ENCODE peak calls at places on chromosomes 16 and 17, in ten cellular contexts. One of them, this sample, is unnamed.

GRCh38 chr16:86510465-86511261 is at the start of gene FOXF1:
- DNase-seq in Peyer's patch: no peak
- DNase-seq in transverse colon: no peak
- DNase-seq in tibial nerve: no peak
- DNase-seq in heart left ventricle: peak; percentile 73
- DNase-seq in breast epithelium: no peak
- DNase-seq in uterus: no peak
- DNase-seq in GM12891: no peak
- DNase-seq in HepG2: no peak
- DNase-seq in sigmoid colon: no peak
- DNase-seq in this sample: no peak

GRCh38 chr17:67585077-67585602 is 132.6 kb upstream of the NOL11 start:
- DNase-seq in tibial nerve: no peak
- DNase-seq in HepG2: no peak
- DNase-seq in GM12891: no peak
- DNase-seq in heart left ventricle: no peak
- DNase-seq in uterus: no peak
- DNase-seq in Peyer's patch: no peak
- DNase-seq in sigmoid colon: no peak
- DNase-seq in breast epithelium: no peak
- DNase-seq in transverse colon: no peak
- DNase-seq in this sample: no peak

GRCh38 chr17:32187276-32187675 is 45.0 kb downstream of the RHOT1 start:
- DNase-seq in tibial nerve: no peak
- DNase-seq in GM12891: no peak
- DNase-seq in transverse colon: no peak
- DNase-seq in HepG2: no peak
- DNase-seq in uterus: no peak
- DNase-seq in heart left ventricle: no peak
- DNase-seq in breast epithelium: no peak
- DNase-seq in Peyer's patch: no peak
- DNase-seq in sigmoid colon: no peak
- DNase-seq in this sample: no peak

GRCh38 chr16:10889880-10890279 is 12.9 kb downstream of the CIITA start:
- DNase-seq in heart left ventricle: no peak
- DNase-seq in HepG2: no peak
- DNase-seq in breast epithelium: no peak
- DNase-seq in GM12891: no peak
- DNase-seq in Peyer's patch: no peak
- DNase-seq in uterus: no peak
- DNase-seq in tibial nerve: no peak
- DNase-seq in transverse colon: no peak
- DNase-seq in sigmoid colon: no peak
- DNase-seq in this sample: no peak

GRCh38 chr16:81478876-81479496 is 34.4 kb downstream of the CMIP start:
- DNase-seq in HepG2: no peak
- DNase-seq in sigmoid colon: no peak
- DNase-seq in tibial nerve: peak; percentile 61
- DNase-seq in breast epithelium: no peak
- DNase-seq in uterus: no peak
- DNase-seq in transverse colon: peak; percentile 73
- DNase-seq in GM12891: no peak
- DNase-seq in heart left ventricle: no peak
- DNase-seq in Peyer's patch: peak; percentile 87
- DNase-seq in this sample: no peak

GRCh38 chr17:15233022-15233805 is 31.9 kb downstream of the PMP22 start:
- DNase-seq in sigmoid colon: no peak
- DNase-seq in breast epithelium: no peak
- DNase-seq in uterus: no peak
- DNase-seq in GM12891: no peak
- DNase-seq in Peyer's patch: no peak
- DNase-seq in HepG2: peak; percentile 60
- DNase-seq in heart left ventricle: no peak
- DNase-seq in transverse colon: no peak
- DNase-seq in tibial nerve: no peak
- DNase-seq in this sample: peak; percentile 40

GRCh38 chr16:20318006-20318405 is 9.3 kb downstream of the GP2 start:
- DNase-seq in uterus: no peak
- DNase-seq in GM12891: no peak
- DNase-seq in heart left ventricle: no peak
- DNase-seq in Peyer's patch: no peak
- DNase-seq in breast epithelium: no peak
- DNase-seq in sigmoid colon: no peak
- DNase-seq in tibial nerve: no peak
- DNase-seq in HepG2: no peak
- DNase-seq in transverse colon: no peak
- DNase-seq in this sample: no peak

GRCh38 chr16:70703041-70703834 is 17.4 kb upstream of the MTSS2 start:
- DNase-seq in breast epithelium: no peak
- DNase-seq in Peyer's patch: no peak
- DNase-seq in sigmoid colon: peak; percentile 94
- DNase-seq in transverse colon: peak; percentile 47
- DNase-seq in GM12891: no peak
- DNase-seq in heart left ventricle: no peak
- DNase-seq in uterus: peak; percentile 78
- DNase-seq in tibial nerve: no peak
- DNase-seq in HepG2: peak; percentile 79
- DNase-seq in this sample: peak; percentile 65

GRCh38 chr16:67158637-67159600 is 790 bp downstream of the TRADD start:
- DNase-seq in HepG2: peak; percentile 48
- DNase-seq in transverse colon: peak; percentile 82
- DNase-seq in uterus: no peak
- DNase-seq in tibial nerve: no peak
- DNase-seq in Peyer's patch: peak; percentile 84
- DNase-seq in GM12891: no peak
- DNase-seq in sigmoid colon: no peak
- DNase-seq in breast epithelium: no peak
- DNase-seq in heart left ventricle: no peak
- DNase-seq in this sample: no peak

GRCh38 chr17:33778505-33779398 is 476.3 kb upstream of the CCL2 start:
- DNase-seq in Peyer's patch: no peak
- DNase-seq in HepG2: peak; percentile 33
- DNase-seq in GM12891: peak; percentile 24
- DNase-seq in sigmoid colon: no peak
- DNase-seq in transverse colon: peak; percentile 30
- DNase-seq in tibial nerve: peak; percentile 61
- DNase-seq in breast epithelium: no peak
- DNase-seq in heart left ventricle: no peak
- DNase-seq in uterus: no peak
- DNase-seq in this sample: peak; percentile 29

GRCh38 chr17:40071720-40072480 is 9.1 kb downstream of the THRA start:
- DNase-seq in heart left ventricle: peak; percentile 83
- DNase-seq in uterus: peak; percentile 79
- DNase-seq in GM12891: no peak
- DNase-seq in transverse colon: peak; percentile 89
- DNase-seq in sigmoid colon: peak; percentile 97
- DNase-seq in tibial nerve: peak; percentile 79
- DNase-seq in breast epithelium: peak; percentile 87
- DNase-seq in Peyer's patch: no peak
- DNase-seq in HepG2: peak; percentile 46
- DNase-seq in this sample: no peak

GRCh38 chr17:44069974-44070454 is 521 bp upstream of the G6PC3 start:
- DNase-seq in heart left ventricle: peak; percentile 28
- DNase-seq in transverse colon: no peak
- DNase-seq in sigmoid colon: no peak
- DNase-seq in HepG2: no peak
- DNase-seq in uterus: no peak
- DNase-seq in Peyer's patch: no peak
- DNase-seq in tibial nerve: no peak
- DNase-seq in GM12891: no peak
- DNase-seq in breast epithelium: no peak
- DNase-seq in this sample: no peak

GRCh38 chr17:48753794-48754499 is 25.4 kb upstream of the HOXB13 start:
- DNase-seq in sigmoid colon: no peak
- DNase-seq in tibial nerve: no peak
- DNase-seq in HepG2: no peak
- DNase-seq in transverse colon: no peak
- DNase-seq in heart left ventricle: no peak
- DNase-seq in breast epithelium: no peak
- DNase-seq in Peyer's patch: no peak
- DNase-seq in GM12891: no peak
- DNase-seq in uterus: no peak
- DNase-seq in this sample: peak; percentile 91

GRCh38 chr17:7313890-7314718 is 1.1 kb downstream of the GPS2 start:
- DNase-seq in transverse colon: no peak
- DNase-seq in sigmoid colon: no peak
- DNase-seq in tibial nerve: no peak
- DNase-seq in uterus: no peak
- DNase-seq in HepG2: no peak
- DNase-seq in GM12891: no peak
- DNase-seq in heart left ventricle: no peak
- DNase-seq in breast epithelium: no peak
- DNase-seq in Peyer's patch: no peak
- DNase-seq in this sample: no peak

GRCh38 chr17:45255358-45255757 is 6.5 kb downstream of the SPATA32 start:
- DNase-seq in heart left ventricle: no peak
- DNase-seq in sigmoid colon: no peak
- DNase-seq in transverse colon: no peak
- DNase-seq in HepG2: no peak
- DNase-seq in tibial nerve: no peak
- DNase-seq in uterus: no peak
- DNase-seq in Peyer's patch: no peak
- DNase-seq in GM12891: no peak
- DNase-seq in breast epithelium: no peak
- DNase-seq in this sample: no peak
- TF ChIP-seq POLR2A in heart left ventricle: no peak
- TF ChIP-seq POLR2A in sigmoid colon: no peak
- TF ChIP-seq POLR2A in transverse colon: no peak
- TF ChIP-seq POLR2A in HepG2: no peak
- TF ChIP-seq POLR2A in tibial nerve: no peak
- TF ChIP-seq POLR2A in uterus: no peak
- TF ChIP-seq POLR2A in Peyer's patch: no peak
- TF ChIP-seq POLR2A in GM12891: no peak
- TF ChIP-seq POLR2A in breast epithelium: no peak
- TF ChIP-seq POLR2A in this sample: no peak

DNA sequence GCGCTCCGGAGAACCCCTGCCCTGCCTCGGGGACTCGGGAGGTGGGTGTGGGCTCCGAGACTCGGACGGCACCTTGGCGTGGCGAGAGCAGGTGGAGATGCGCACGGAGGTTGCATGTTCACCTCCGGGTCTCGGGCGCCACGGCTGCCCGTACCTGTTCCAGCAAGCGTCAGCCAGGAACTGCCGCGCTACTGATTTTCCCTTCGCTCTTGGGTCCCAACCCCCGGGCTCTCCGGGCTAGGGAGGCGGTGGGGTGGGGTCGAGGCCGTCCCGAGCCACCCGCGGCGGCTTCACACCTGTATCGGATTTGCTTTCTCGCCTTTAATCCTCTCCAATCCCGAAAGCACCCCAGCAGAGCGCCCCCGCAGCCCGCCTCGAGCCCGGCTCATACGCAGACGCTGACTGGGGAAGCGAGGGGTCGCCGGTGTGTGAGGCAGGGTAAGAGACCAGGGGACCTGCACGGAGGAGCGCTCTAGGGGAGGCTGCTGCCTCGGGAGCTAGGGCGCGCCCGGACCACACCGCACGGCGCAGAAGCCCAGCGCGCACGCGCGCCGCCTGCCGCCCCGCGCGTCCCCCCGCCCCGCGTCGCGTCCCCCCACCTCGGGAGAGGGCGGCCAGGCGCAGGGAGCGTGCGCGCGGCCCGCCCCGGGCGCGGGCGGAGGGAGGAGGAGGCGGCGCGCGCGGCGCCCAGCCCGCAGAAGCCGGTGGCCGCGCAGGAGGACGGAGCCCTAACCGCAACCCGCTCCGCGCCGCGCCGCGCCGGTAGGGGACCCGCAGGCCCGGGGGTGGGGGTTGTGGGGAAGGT is at the start of gene DUSP14:
- DNase-seq in uterus: peak; percentile 69
- DNase-seq in tibial nerve: peak; percentile 34
- DNase-seq in Peyer's patch: peak; percentile 68
- DNase-seq in breast epithelium: peak; percentile 74
- DNase-seq in transverse colon: peak; percentile 81
- DNase-seq in heart left ventricle: peak; percentile 90
- DNase-seq in GM12891: peak; percentile 89
- DNase-seq in HepG2: peak; percentile 70
- DNase-seq in sigmoid colon: peak; percentile 91
- DNase-seq in this sample: peak; percentile 82
- TF ChIP-seq POLR2A in uterus: peak; percentile 72
- TF ChIP-seq POLR2A in tibial nerve: peak; percentile 68
- TF ChIP-seq POLR2A in Peyer's patch: peak; percentile 13
- TF ChIP-seq POLR2A in breast epithelium: peak; percentile 16
- TF ChIP-seq POLR2A in transverse colon: peak; percentile 43
- TF ChIP-seq POLR2A in heart left ventricle: no peak
- TF ChIP-seq POLR2A in GM12891: peak; percentile 71
- TF ChIP-seq POLR2A in HepG2: peak; percentile 81
- TF ChIP-seq POLR2A in sigmoid colon: no peak
- TF ChIP-seq POLR2A in this sample: peak; percentile 83

DNA sequence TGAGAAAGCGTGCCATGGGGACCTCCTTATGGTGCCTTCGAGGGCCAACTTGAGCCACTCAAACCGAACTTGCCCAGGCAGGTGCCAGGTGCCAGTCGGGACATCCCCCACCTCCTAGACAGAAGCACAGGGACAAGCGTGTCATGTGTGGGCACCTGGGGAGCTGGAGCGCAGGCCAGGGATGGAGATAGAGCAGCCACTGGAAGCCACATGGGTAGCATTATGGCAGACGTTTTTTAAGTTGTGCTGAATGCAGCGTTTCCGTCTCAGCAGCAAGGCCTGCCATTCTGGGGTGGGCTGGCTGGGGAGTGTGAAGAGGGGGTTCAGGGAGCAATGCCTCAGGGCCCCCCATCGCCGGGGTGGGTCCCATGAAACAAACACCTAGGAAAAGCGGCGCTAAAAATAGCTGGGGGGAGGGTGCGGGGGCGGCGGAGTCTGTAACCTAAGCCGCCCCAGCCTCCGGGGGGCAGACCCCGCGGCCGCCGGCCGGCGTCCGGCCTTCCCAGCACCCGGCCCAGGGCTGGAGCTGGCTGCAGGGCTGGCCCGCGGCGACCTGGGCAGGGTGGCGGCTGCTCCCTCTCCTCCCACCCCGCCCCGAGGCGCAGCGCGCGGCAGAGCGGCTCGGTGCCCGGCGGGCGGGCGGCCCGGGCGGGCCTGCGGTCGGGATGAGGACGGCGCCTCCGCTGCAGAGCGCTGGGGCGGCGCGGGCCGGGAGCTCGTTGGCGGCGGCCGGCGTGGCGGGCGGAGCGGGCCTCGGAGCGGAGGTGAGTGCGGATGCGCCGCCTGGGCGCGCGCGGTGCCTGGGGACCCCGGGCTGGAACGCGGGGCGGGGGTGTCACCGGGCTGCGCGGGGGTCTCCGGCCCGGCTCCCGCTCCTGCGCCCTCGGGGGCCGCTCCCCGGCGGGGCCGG is at the start of gene ZNF469:
- DNase-seq in GM12891: no peak
- DNase-seq in breast epithelium: no peak
- DNase-seq in heart left ventricle: peak; percentile 66
- DNase-seq in uterus: no peak
- DNase-seq in transverse colon: no peak
- DNase-seq in HepG2: no peak
- DNase-seq in sigmoid colon: peak; percentile 60
- DNase-seq in tibial nerve: no peak
- DNase-seq in Peyer's patch: no peak
- DNase-seq in this sample: no peak
- TF ChIP-seq POLR2A in GM12891: no peak
- TF ChIP-seq POLR2A in breast epithelium: no peak
- TF ChIP-seq POLR2A in heart left ventricle: no peak
- TF ChIP-seq POLR2A in uterus: no peak
- TF ChIP-seq POLR2A in transverse colon: no peak
- TF ChIP-seq POLR2A in HepG2: no peak
- TF ChIP-seq POLR2A in sigmoid colon: no peak
- TF ChIP-seq POLR2A in tibial nerve: no peak
- TF ChIP-seq POLR2A in Peyer's patch: no peak
- TF ChIP-seq POLR2A in this sample: peak; percentile 75

GRCh38 chr17:45894022-45894784 is at the start of gene MAPT:
- DNase-seq in tibial nerve: peak; percentile 70
- DNase-seq in breast epithelium: peak; percentile 89
- DNase-seq in GM12891: peak; percentile 97
- DNase-seq in uterus: peak; percentile 82
- DNase-seq in heart left ventricle: peak; percentile 96
- DNase-seq in HepG2: peak; percentile 83
- DNase-seq in Peyer's patch: peak; percentile 60
- DNase-seq in sigmoid colon: peak; percentile 95
- DNase-seq in transverse colon: peak; percentile 88
- DNase-seq in this sample: peak; percentile 98
- TF ChIP-seq POLR2A in tibial nerve: peak; percentile 5
- TF ChIP-seq POLR2A in breast epithelium: no peak
- TF ChIP-seq POLR2A in GM12891: no peak
- TF ChIP-seq POLR2A in uterus: no peak
- TF ChIP-seq POLR2A in heart left ventricle: no peak
- TF ChIP-seq POLR2A in HepG2: peak; percentile 34
- TF ChIP-seq POLR2A in Peyer's patch: no peak
- TF ChIP-seq POLR2A in sigmoid colon: no peak
- TF ChIP-seq POLR2A in transverse colon: no peak
- TF ChIP-seq POLR2A in this sample: peak; percentile 90